ENCODE peak calls at places on chromosomes 3 and 15, in nine cellular contexts. E is NCI-H1092 treated with DMSO at 0.1 percent for 48 hours; A is GM03348; P is activated CD4-positive, alpha-beta T cell treated with anti-CD3 and anti-CD28 coated beads, Interleukin-2, amount 50 U/mL, for 24 hours; V is H54; G is COR-L47; B is NCI-H2029 treated with DMSO at 0.1 percent for 48 hours; Y is activated gamma-delta T cell treated with Interleukin-2 at 50 U/mL for 16 hours; X is HEK293T. K is an unnamed sample.

GRCh38 chr3:64917914-64918313 is 230.1 kb upstream of the ADAMTS9 start:
- DNase-seq in E (no peak), A (no peak), P (no peak), V (no peak), G (no peak), B (no peak), Y (no peak), X (no peak), K (no peak)

GRCh38 chr15:53580371-53580770 is 179.1 kb downstream of the WDR72 start:
- DNase-seq in E (no peak), A (no peak), P (no peak), V (no peak), G (no peak), B (peak; percentile 10), Y (no peak), X (no peak), K (no peak)

GRCh38 chr3:42288385-42288784 is 22.4 kb upstream of the CCK start:
- DNase-seq in E (no peak), A (no peak), P (no peak), V (no peak), G (no peak), B (no peak), Y (no peak), X (no peak), K (no peak)

GRCh38 chr3:196207833-196208607 is 3.2 kb downstream of the ZDHHC19 start:
- DNase-seq in E (no peak), A (peak; percentile 47), P (peak; percentile 40), V (no peak), G (no peak), B (peak; percentile 5), Y (peak; percentile 54), X (no peak), K (no peak)

GRCh38 chr3:161042023-161042501 is 63.1 kb downstream of the B3GALNT1 start:
- DNase-seq in E (no peak), A (no peak), P (no peak), V (no peak), G (no peak), B (no peak), Y (no peak), X (no peak), K (no peak)

GRCh38 chr3:139758654-139759291 is 81.0 kb upstream of the NMNAT3 start:
- DNase-seq in E (no peak), A (no peak), P (no peak), V (no peak), G (no peak), B (no peak), Y (no peak), X (no peak), K (no peak)

GRCh38 chr3:170483485-170484262 is 65.0 kb downstream of the CLDN11 start:
- DNase-seq in E (no peak), A (peak; percentile 24), P (no peak), V (no peak), G (no peak), B (no peak), Y (no peak), X (peak; percentile 45), K (no peak)

GRCh38 chr3:146077181-146077580 is 83.8 kb downstream of the PLOD2 start:
- DNase-seq in E (no peak), A (peak; percentile 5), P (no peak), V (no peak), G (no peak), B (no peak), Y (no peak), X (no peak), K (no peak)

GRCh38 chr15:48925714-48926223 is 38.0 kb downstream of the SHC4 start:
- DNase-seq in E (no peak), A (peak; percentile 61), P (peak; percentile 11), V (peak; percentile 37), G (no peak), B (no peak), Y (no peak), X (no peak), K (no peak)

GRCh38 chr15:62103431-62103830 is 36.7 kb downstream of the C2CD4A start:
- DNase-seq in E (no peak), A (peak; percentile 11), P (no peak), V (no peak), G (no peak), B (no peak), Y (no peak), X (no peak), K (no peak)

GRCh38 chr3:187758318-187758717 is 13.1 kb upstream of the BCL6 start:
- DNase-seq in E (no peak), A (no peak), P (no peak), V (no peak), G (no peak), B (no peak), Y (no peak), X (no peak), K (no peak)

GRCh38 chr3:71063768-71064287 is 519.7 kb downstream of the FOXP1 start:
- DNase-seq in E (peak; percentile 23), A (peak; percentile 32), P (peak; percentile 67), V (peak; percentile 23), G (no peak), B (no peak), Y (peak; percentile 20), X (no peak), K (no peak)

GRCh38 chr3:98766924-98767323 is 3.8 kb downstream of the ST3GAL6 start:
- DNase-seq in E (no peak), A (no peak), P (no peak), V (no peak), G (no peak), B (no peak), Y (no peak), X (no peak), K (no peak)